ENCODE peak calls at places on chromosomes 7 and 10, in nine cellular contexts. One of them, this sample, is unnamed.

GRCh38 chr10:6300106-6300783 is 97.5 kb downstream of the PFKFB3 start:
- DNase-seq in heart right ventricle: no peak
- DNase-seq in cerebellar cortex: no peak
- DNase-seq in M059J: peak; percentile 67
- DNase-seq in CD8-positive, alpha-beta T cell: peak; percentile 67
- DNase-seq in GDM1: peak; percentile 50
- DNase-seq in stromal cell of bone marrow: no peak
- DNase-seq in A673: peak; percentile 43
- DNase-seq in activated CD8-positive, alpha-beta memory T cell treated with anti-CD3 and anti-CD28 coated beads for 24 hours: peak; percentile 61
- DNase-seq in this sample: peak; percentile 64

GRCh38 chr10:109741712-109742111 is 181.6 kb downstream of the XPNPEP1 start:
- DNase-seq in activated CD8-positive, alpha-beta memory T cell treated with anti-CD3 and anti-CD28 coated beads for 24 hours: no peak
- DNase-seq in A673: no peak
- DNase-seq in stromal cell of bone marrow: no peak
- DNase-seq in CD8-positive, alpha-beta T cell: no peak
- DNase-seq in heart right ventricle: no peak
- DNase-seq in M059J: no peak
- DNase-seq in GDM1: no peak
- DNase-seq in cerebellar cortex: no peak
- DNase-seq in this sample: peak; percentile 52

GRCh38 chr10:63878428-63878827 is 357.2 kb downstream of the REEP3 start:
- DNase-seq in stromal cell of bone marrow: no peak
- DNase-seq in activated CD8-positive, alpha-beta memory T cell treated with anti-CD3 and anti-CD28 coated beads for 24 hours: no peak
- DNase-seq in A673: no peak
- DNase-seq in GDM1: no peak
- DNase-seq in CD8-positive, alpha-beta T cell: no peak
- DNase-seq in cerebellar cortex: no peak
- DNase-seq in M059J: no peak
- DNase-seq in heart right ventricle: no peak
- DNase-seq in this sample: no peak

GRCh38 chr7:400901-401485 is 111.0 kb downstream of the FOXL3 start:
- DNase-seq in M059J: no peak
- DNase-seq in heart right ventricle: no peak
- DNase-seq in stromal cell of bone marrow: no peak
- DNase-seq in CD8-positive, alpha-beta T cell: no peak
- DNase-seq in activated CD8-positive, alpha-beta memory T cell treated with anti-CD3 and anti-CD28 coated beads for 24 hours: no peak
- DNase-seq in GDM1: no peak
- DNase-seq in A673: no peak
- DNase-seq in cerebellar cortex: no peak
- DNase-seq in this sample: no peak

GRCh38 chr7:74334026-74334425 is 44.8 kb downstream of the CLIP2 start:
- DNase-seq in cerebellar cortex: no peak
- DNase-seq in stromal cell of bone marrow: peak; percentile 54
- DNase-seq in GDM1: no peak
- DNase-seq in activated CD8-positive, alpha-beta memory T cell treated with anti-CD3 and anti-CD28 coated beads for 24 hours: no peak
- DNase-seq in heart right ventricle: peak; percentile 37
- DNase-seq in A673: no peak
- DNase-seq in M059J: peak; percentile 42
- DNase-seq in CD8-positive, alpha-beta T cell: no peak
- DNase-seq in this sample: peak; percentile 83

GRCh38 chr7:83863906-83864305 is 215.0 kb upstream of the SEMA3E start:
- DNase-seq in A673: no peak
- DNase-seq in heart right ventricle: no peak
- DNase-seq in CD8-positive, alpha-beta T cell: no peak
- DNase-seq in cerebellar cortex: no peak
- DNase-seq in stromal cell of bone marrow: no peak
- DNase-seq in M059J: no peak
- DNase-seq in activated CD8-positive, alpha-beta memory T cell treated with anti-CD3 and anti-CD28 coated beads for 24 hours: no peak
- DNase-seq in GDM1: no peak
- DNase-seq in this sample: no peak

GRCh38 chr10:122265896-122266295 is 5.2 kb upstream of the BTBD16 start:
- DNase-seq in heart right ventricle: no peak
- DNase-seq in cerebellar cortex: no peak
- DNase-seq in M059J: no peak
- DNase-seq in activated CD8-positive, alpha-beta memory T cell treated with anti-CD3 and anti-CD28 coated beads for 24 hours: no peak
- DNase-seq in A673: no peak
- DNase-seq in GDM1: no peak
- DNase-seq in stromal cell of bone marrow: no peak
- DNase-seq in CD8-positive, alpha-beta T cell: no peak
- DNase-seq in this sample: no peak

GRCh38 chr7:31935671-31936070 is 134.5 kb downstream of the PDE1C start:
- DNase-seq in stromal cell of bone marrow: no peak
- DNase-seq in A673: no peak
- DNase-seq in heart right ventricle: no peak
- DNase-seq in activated CD8-positive, alpha-beta memory T cell treated with anti-CD3 and anti-CD28 coated beads for 24 hours: no peak
- DNase-seq in cerebellar cortex: no peak
- DNase-seq in CD8-positive, alpha-beta T cell: no peak
- DNase-seq in GDM1: no peak
- DNase-seq in M059J: peak; percentile 27
- DNase-seq in this sample: no peak

GRCh38 chr7:151954866-151955820 is 1.1 kb upstream of the GALNTL5 start:
- DNase-seq in A673: peak; percentile 59
- DNase-seq in activated CD8-positive, alpha-beta memory T cell treated with anti-CD3 and anti-CD28 coated beads for 24 hours: no peak
- DNase-seq in cerebellar cortex: no peak
- DNase-seq in CD8-positive, alpha-beta T cell: no peak
- DNase-seq in GDM1: no peak
- DNase-seq in heart right ventricle: peak; percentile 52
- DNase-seq in M059J: no peak
- DNase-seq in stromal cell of bone marrow: peak; percentile 42
- DNase-seq in this sample: no peak

GRCh38 chr10:77511498-77512218 is 126.0 kb downstream of the KCNMA1 start:
- DNase-seq in CD8-positive, alpha-beta T cell: no peak
- DNase-seq in M059J: peak; percentile 27
- DNase-seq in A673: no peak
- DNase-seq in cerebellar cortex: no peak
- DNase-seq in activated CD8-positive, alpha-beta memory T cell treated with anti-CD3 and anti-CD28 coated beads for 24 hours: no peak
- DNase-seq in GDM1: no peak
- DNase-seq in stromal cell of bone marrow: no peak
- DNase-seq in heart right ventricle: no peak
- DNase-seq in this sample: peak; percentile 56

GRCh38 chr10:42959833-42960232 is 117.0 kb upstream of the RET start:
- DNase-seq in M059J: no peak
- DNase-seq in A673: no peak
- DNase-seq in heart right ventricle: no peak
- DNase-seq in activated CD8-positive, alpha-beta memory T cell treated with anti-CD3 and anti-CD28 coated beads for 24 hours: peak; percentile 38
- DNase-seq in stromal cell of bone marrow: no peak
- DNase-seq in GDM1: no peak
- DNase-seq in cerebellar cortex: no peak
- DNase-seq in CD8-positive, alpha-beta T cell: no peak
- DNase-seq in this sample: no peak

GRCh38 chr10:100155936-100156335 is 29.9 kb downstream of the ERLIN1 start:
- DNase-seq in stromal cell of bone marrow: no peak
- DNase-seq in GDM1: no peak
- DNase-seq in cerebellar cortex: no peak
- DNase-seq in A673: no peak
- DNase-seq in heart right ventricle: no peak
- DNase-seq in CD8-positive, alpha-beta T cell: no peak
- DNase-seq in M059J: no peak
- DNase-seq in activated CD8-positive, alpha-beta memory T cell treated with anti-CD3 and anti-CD28 coated beads for 24 hours: no peak
- DNase-seq in this sample: no peak

GRCh38 chr10:47044741-47045140 is 133.5 kb downstream of the PTPN20 start:
- DNase-seq in M059J: no peak
- DNase-seq in CD8-positive, alpha-beta T cell: no peak
- DNase-seq in cerebellar cortex: no peak
- DNase-seq in stromal cell of bone marrow: no peak
- DNase-seq in A673: no peak
- DNase-seq in activated CD8-positive, alpha-beta memory T cell treated with anti-CD3 and anti-CD28 coated beads for 24 hours: no peak
- DNase-seq in heart right ventricle: no peak
- DNase-seq in GDM1: no peak
- DNase-seq in this sample: no peak

GRCh38 chr7:26930201-26930600 is 65.8 kb upstream of the SKAP2 start:
- DNase-seq in M059J: no peak
- DNase-seq in heart right ventricle: no peak
- DNase-seq in cerebellar cortex: no peak
- DNase-seq in A673: no peak
- DNase-seq in GDM1: no peak
- DNase-seq in stromal cell of bone marrow: peak; percentile 37
- DNase-seq in CD8-positive, alpha-beta T cell: no peak
- DNase-seq in activated CD8-positive, alpha-beta memory T cell treated with anti-CD3 and anti-CD28 coated beads for 24 hours: no peak
- DNase-seq in this sample: no peak

GRCh38 chr7:29957921-29958320 is 31.7 kb downstream of the SCRN1 start:
- DNase-seq in stromal cell of bone marrow: no peak
- DNase-seq in CD8-positive, alpha-beta T cell: peak; percentile 16
- DNase-seq in M059J: no peak
- DNase-seq in GDM1: no peak
- DNase-seq in A673: no peak
- DNase-seq in cerebellar cortex: peak; percentile 98
- DNase-seq in heart right ventricle: no peak
- DNase-seq in activated CD8-positive, alpha-beta memory T cell treated with anti-CD3 and anti-CD28 coated beads for 24 hours: no peak
- DNase-seq in this sample: no peak

GRCh38 chr10:101617102-101617823 is 29.1 kb downstream of the DPCD start:
- DNase-seq in GDM1: no peak
- DNase-seq in stromal cell of bone marrow: no peak
- DNase-seq in M059J: no peak
- DNase-seq in activated CD8-positive, alpha-beta memory T cell treated with anti-CD3 and anti-CD28 coated beads for 24 hours: no peak
- DNase-seq in heart right ventricle: no peak
- DNase-seq in cerebellar cortex: no peak
- DNase-seq in A673: peak; percentile 28
- DNase-seq in CD8-positive, alpha-beta T cell: no peak
- DNase-seq in this sample: peak; percentile 28

GRCh38 chr10:31157125-31157983 is 125.7 kb upstream of the ZNF438 start:
- DNase-seq in activated CD8-positive, alpha-beta memory T cell treated with anti-CD3 and anti-CD28 coated beads for 24 hours: no peak
- DNase-seq in GDM1: no peak
- DNase-seq in heart right ventricle: peak; percentile 85
- DNase-seq in stromal cell of bone marrow: peak; percentile 28
- DNase-seq in A673: no peak
- DNase-seq in M059J: peak; percentile 60
- DNase-seq in CD8-positive, alpha-beta T cell: no peak
- DNase-seq in cerebellar cortex: peak; percentile 81
- DNase-seq in this sample: peak; percentile 17

GRCh38 chr7:32879460-32879859 is 12.1 kb downstream of the KBTBD2 start:
- DNase-seq in stromal cell of bone marrow: no peak
- DNase-seq in activated CD8-positive, alpha-beta memory T cell treated with anti-CD3 and anti-CD28 coated beads for 24 hours: no peak
- DNase-seq in GDM1: no peak
- DNase-seq in CD8-positive, alpha-beta T cell: no peak
- DNase-seq in heart right ventricle: no peak
- DNase-seq in cerebellar cortex: peak; percentile 20
- DNase-seq in M059J: no peak
- DNase-seq in A673: peak; percentile 16
- DNase-seq in this sample: peak; percentile 24

GRCh38 chr7:44396931-44397525 is 71.6 kb upstream of the CAMK2B start:
- DNase-seq in activated CD8-positive, alpha-beta memory T cell treated with anti-CD3 and anti-CD28 coated beads for 24 hours: peak; percentile 28
- DNase-seq in heart right ventricle: no peak
- DNase-seq in cerebellar cortex: no peak
- DNase-seq in A673: no peak
- DNase-seq in M059J: no peak
- DNase-seq in CD8-positive, alpha-beta T cell: no peak
- DNase-seq in GDM1: no peak
- DNase-seq in stromal cell of bone marrow: no peak
- DNase-seq in this sample: no peak

GRCh38 chr7:23895666-23896096 is 185.7 kb downstream of the STK31 start:
- DNase-seq in CD8-positive, alpha-beta T cell: no peak
- DNase-seq in heart right ventricle: no peak
- DNase-seq in stromal cell of bone marrow: no peak
- DNase-seq in activated CD8-positive, alpha-beta memory T cell treated with anti-CD3 and anti-CD28 coated beads for 24 hours: no peak
- DNase-seq in A673: peak; percentile 20
- DNase-seq in cerebellar cortex: no peak
- DNase-seq in GDM1: no peak
- DNase-seq in M059J: peak; percentile 82
- DNase-seq in this sample: peak; percentile 50

GRCh38 chr10:78162867-78163266 is 129.2 kb downstream of the RPS24 start:
- DNase-seq in GDM1: no peak
- DNase-seq in A673: no peak
- DNase-seq in activated CD8-positive, alpha-beta memory T cell treated with anti-CD3 and anti-CD28 coated beads for 24 hours: no peak
- DNase-seq in CD8-positive, alpha-beta T cell: no peak
- DNase-seq in heart right ventricle: no peak
- DNase-seq in cerebellar cortex: no peak
- DNase-seq in stromal cell of bone marrow: no peak
- DNase-seq in M059J: peak; percentile 22
- DNase-seq in this sample: peak; percentile 53

GRCh38 chr10:6296456-6297214 is 93.9 kb downstream of the PFKFB3 start:
- DNase-seq in heart right ventricle: no peak
- DNase-seq in M059J: no peak
- DNase-seq in activated CD8-positive, alpha-beta memory T cell treated with anti-CD3 and anti-CD28 coated beads for 24 hours: no peak
- DNase-seq in stromal cell of bone marrow: no peak
- DNase-seq in cerebellar cortex: no peak
- DNase-seq in A673: peak; percentile 45
- DNase-seq in CD8-positive, alpha-beta T cell: no peak
- DNase-seq in GDM1: no peak
- DNase-seq in this sample: no peak

GRCh38 chr7:128251337-128251736 is 10.3 kb downstream of the LEP start:
- DNase-seq in GDM1: no peak
- DNase-seq in stromal cell of bone marrow: no peak
- DNase-seq in heart right ventricle: no peak
- DNase-seq in M059J: no peak
- DNase-seq in cerebellar cortex: no peak
- DNase-seq in A673: no peak
- DNase-seq in activated CD8-positive, alpha-beta memory T cell treated with anti-CD3 and anti-CD28 coated beads for 24 hours: no peak
- DNase-seq in CD8-positive, alpha-beta T cell: no peak
- DNase-seq in this sample: no peak

GRCh38 chr10:122301811-122302115 is 30.7 kb downstream of the BTBD16 start:
- DNase-seq in stromal cell of bone marrow: no peak
- DNase-seq in GDM1: no peak
- DNase-seq in M059J: no peak
- DNase-seq in cerebellar cortex: no peak
- DNase-seq in A673: no peak
- DNase-seq in CD8-positive, alpha-beta T cell: no peak
- DNase-seq in heart right ventricle: no peak
- DNase-seq in activated CD8-positive, alpha-beta memory T cell treated with anti-CD3 and anti-CD28 coated beads for 24 hours: no peak
- DNase-seq in this sample: no peak

GRCh38 chr7:16839646-16840045 is 34.8 kb upstream of the AGR2 start:
- DNase-seq in stromal cell of bone marrow: no peak
- DNase-seq in activated CD8-positive, alpha-beta memory T cell treated with anti-CD3 and anti-CD28 coated beads for 24 hours: no peak
- DNase-seq in A673: no peak
- DNase-seq in M059J: no peak
- DNase-seq in CD8-positive, alpha-beta T cell: no peak
- DNase-seq in heart right ventricle: no peak
- DNase-seq in cerebellar cortex: no peak
- DNase-seq in GDM1: no peak
- DNase-seq in this sample: no peak

GRCh38 chr10:127577376-127577775 is 28.3 kb downstream of the NPS start:
- DNase-seq in CD8-positive, alpha-beta T cell: no peak
- DNase-seq in GDM1: no peak
- DNase-seq in A673: peak; percentile 59
- DNase-seq in cerebellar cortex: peak; percentile 2
- DNase-seq in activated CD8-positive, alpha-beta memory T cell treated with anti-CD3 and anti-CD28 coated beads for 24 hours: no peak
- DNase-seq in heart right ventricle: no peak
- DNase-seq in M059J: peak; percentile 4
- DNase-seq in stromal cell of bone marrow: no peak
- DNase-seq in this sample: peak; percentile 34